ENCODE peak calls at places on chromosomes 16 and 17, in nine cellular contexts. P is ovary, B is IMR-90, S is endodermal cell, R is colonic mucosa, F is lower lobe of right lung, I is aorta, J is pancreas, H is stomach. O is an unnamed sample.

GRCh38 chr17:35577826-35578194 is 561 bp downstream of the PEX12 start:
- DNase-seq in H (no peak), I (no peak), S (no peak), F (no peak), J (no peak), R (peak; percentile 29), B (peak; percentile 18), P (no peak), O (peak; percentile 21)

GRCh38 chr17:59439261-59439660 is 107.8 kb downstream of the YPEL2 start:
- DNase-seq in B (no peak), J (no peak), R (no peak), I (no peak), H (no peak), P (no peak), F (no peak), S (peak; percentile 71), O (peak; percentile 74)

GRCh38 chr17:65086465-65086864 is 29.9 kb upstream of the GNA13 start:
- DNase-seq in I (no peak), R (no peak), F (no peak), P (no peak), S (no peak), B (no peak), H (no peak), J (no peak), O (no peak)

GRCh38 chr16:26830716-26831115 is 236.0 kb upstream of the C16orf82 start:
- DNase-seq in R (no peak), B (no peak), I (no peak), P (no peak), J (no peak), H (no peak), F (no peak), S (no peak), O (no peak)

GRCh38 chr16:86069736-86070298 is 170.9 kb downstream of the IRF8 start:
- DNase-seq in S (no peak), R (no peak), P (no peak), J (no peak), F (no peak), I (no peak), B (no peak), H (no peak), O (peak; percentile 12)

GRCh38 chr17:61495161-61495857 is 43.1 kb downstream of the TBX4 start:
- DNase-seq in R (no peak), J (no peak), H (no peak), I (no peak), F (no peak), S (peak; percentile 66), B (peak; percentile 33), P (no peak), O (no peak)

GRCh38 chr17:77681820-77682219 is 276.7 kb upstream of the TNRC6C start:
- DNase-seq in P (peak; percentile 66), H (peak; percentile 27), B (peak; percentile 1), F (no peak), S (peak; percentile 33), I (no peak), R (peak; percentile 34), J (no peak), O (peak; percentile 82)

GRCh38 chr16:64475627-64476351 is 646.1 kb downstream of the CDH11 start:
- DNase-seq in P (no peak), F (no peak), R (no peak), S (no peak), H (no peak), J (no peak), I (no peak), B (peak; percentile 4), O (no peak)

GRCh38 chr17:50841949-50842354 is 6.6 kb downstream of the WFIKKN2 start:
- DNase-seq in I (peak; percentile 91), J (peak; percentile 85), P (peak; percentile 89), H (peak; percentile 75), B (peak; percentile 58), F (peak; percentile 69), R (peak; percentile 83), S (peak; percentile 98), O (peak; percentile 64)

GRCh38 chr17:51121620-51122472 is 1.2 kb upstream of the SPAG9 start:
- DNase-seq in I (peak; percentile 94), F (peak; percentile 95), J (peak; percentile 83), R (peak; percentile 93), H (peak; percentile 91), S (peak; percentile 92), P (peak; percentile 81), B (peak; percentile 94), O (peak; percentile 94)

GRCh38 chr17:78910885-78911284 is 7.9 kb upstream of the CEP295NL start:
- DNase-seq in B (no peak), P (no peak), R (no peak), F (no peak), S (no peak), J (no peak), H (no peak), I (no peak), O (no peak)

GRCh38 chr16:63467513-63467912 is 1431.3 kb upstream of the CDH8 start:
- DNase-seq in H (no peak), J (no peak), B (no peak), F (no peak), I (no peak), S (no peak), P (no peak), R (no peak), O (no peak)

GRCh38 chr16:68289621-68290329 is 21.0 kb downstream of the SLC7A6OS start:
- DNase-seq in P (no peak), J (no peak), H (no peak), F (no peak), S (peak; percentile 55), R (no peak), I (no peak), B (no peak), O (no peak)

GRCh38 chr16:77385481-77385880 is 49.4 kb downstream of the ADAMTS18 start:
- DNase-seq in J (no peak), B (no peak), H (no peak), R (no peak), I (no peak), S (no peak), P (no peak), F (no peak), O (no peak)

GRCh38 chr17:81127133-81127455 is 38.2 kb upstream of the PVALEF start:
- DNase-seq in I (no peak), R (no peak), H (no peak), B (no peak), S (no peak), F (no peak), J (no peak), P (no peak), O (no peak)

GRCh38 chr17:36213695-36214094 is 2.8 kb downstream of the CCL4L2 start:
- DNase-seq in F (no peak), R (no peak), J (no peak), I (no peak), S (peak; percentile 41), P (no peak), B (no peak), H (no peak), O (no peak)

GRCh38 chr17:33469911-33470310 is 176.8 kb upstream of the ASIC2 start:
- DNase-seq in F (no peak), R (peak; percentile 19), S (no peak), I (no peak), J (no peak), H (no peak), P (no peak), B (peak; percentile 83), O (no peak)

DNA sequence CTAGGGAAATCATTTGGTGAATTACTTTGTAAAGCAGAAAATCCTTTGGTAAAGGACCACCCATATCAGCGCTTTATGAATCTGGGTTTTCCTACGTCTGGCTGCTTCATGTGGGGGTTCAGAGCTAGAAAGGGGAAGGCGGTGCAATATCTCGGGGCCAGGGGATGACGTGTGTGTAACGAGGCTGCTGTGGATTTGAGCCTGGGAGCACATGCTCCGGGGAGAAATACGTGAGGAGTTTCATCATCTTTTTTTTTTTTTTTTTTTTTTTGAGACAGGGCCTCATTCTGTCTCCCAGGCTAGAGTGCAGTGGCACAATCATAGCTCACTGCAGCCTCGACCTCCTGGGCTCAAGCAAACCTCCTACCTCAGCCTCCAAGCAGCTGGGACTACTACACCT is 3.5 kb upstream of the SRL start:
- DNase-seq in F (no peak), B (peak; percentile 39), S (no peak), P (no peak), H (no peak), R (no peak), I (no peak), J (no peak), O (no peak)
- H3K27ac ChIP-seq in F (no peak overlapping the region), B (no peak overlapping the region), S (peak overlapping the region; percentile 72), P (no peak overlapping the region), H (no peak overlapping the region), R (no peak overlapping the region), I (no peak overlapping the region), J (no peak overlapping the region), O (no peak overlapping the region)

DNA sequence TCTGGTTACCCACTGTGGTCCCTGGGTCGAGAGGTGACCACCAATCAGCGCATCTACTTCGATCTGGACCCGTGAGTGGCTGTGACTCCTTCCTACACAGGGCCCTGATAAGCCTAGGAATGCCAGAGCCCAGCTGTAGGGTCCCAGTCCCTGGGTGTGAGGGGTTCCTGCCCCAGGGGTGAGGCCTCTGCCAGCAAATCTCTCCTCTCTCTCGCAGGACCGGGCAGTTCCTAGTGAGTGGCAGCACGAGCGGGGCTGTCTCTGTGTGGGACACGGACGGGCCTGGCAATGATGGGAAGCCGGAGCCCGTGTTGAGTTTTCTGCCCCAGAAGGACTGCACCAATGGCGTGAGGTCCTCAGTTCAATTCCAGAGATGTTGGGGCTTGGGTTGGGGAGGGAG is 2.2 kb upstream of the EFNB3 start:
- DNase-seq in B (no peak), I (no peak), J (no peak), H (no peak), P (no peak), R (no peak), F (no peak), S (no peak), O (no peak)
- H3K4me3 ChIP-seq in B (no peak overlapping the region), I (no peak overlapping the region), J (no peak overlapping the region), H (no peak overlapping the region), P (no peak overlapping the region), R (no peak overlapping the region), F (no peak overlapping the region), S (no peak overlapping the region), O (no peak overlapping the region)

DNA sequence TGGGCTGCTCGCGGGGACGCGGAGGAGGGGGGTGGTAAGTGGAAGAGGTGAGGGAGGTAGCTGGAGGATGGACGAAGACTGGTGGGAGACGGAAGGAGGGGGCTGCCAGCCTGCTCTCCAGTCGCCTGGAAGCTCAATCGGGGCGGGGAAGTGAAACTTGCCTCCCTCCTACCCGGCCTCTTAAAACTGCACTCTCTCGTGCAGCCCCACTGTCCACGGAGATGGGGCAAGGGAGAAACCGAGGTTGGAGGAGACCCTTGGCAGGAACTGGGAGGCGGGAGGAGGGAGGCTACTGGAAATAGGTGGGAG is 1.1 kb downstream of the SOX9 start:
- DNase-seq in I (no peak), P (no peak), B (peak; percentile 58), J (no peak), H (no peak), S (no peak), R (no peak), F (no peak), O (no peak)
- H3K9me3 ChIP-seq in I (no peaks in the 10 kb centered on the region), P (no peaks in the 10 kb centered on the region), B (no peaks in the 10 kb centered on the region), J (no peaks in the 10 kb centered on the region), H (no peaks in the 10 kb centered on the region), S (no peaks in the 10 kb centered on the region), R (no peaks in the 10 kb centered on the region), F (no peaks in the 10 kb centered on the region), O (no peaks in the 10 kb centered on the region)

DNA sequence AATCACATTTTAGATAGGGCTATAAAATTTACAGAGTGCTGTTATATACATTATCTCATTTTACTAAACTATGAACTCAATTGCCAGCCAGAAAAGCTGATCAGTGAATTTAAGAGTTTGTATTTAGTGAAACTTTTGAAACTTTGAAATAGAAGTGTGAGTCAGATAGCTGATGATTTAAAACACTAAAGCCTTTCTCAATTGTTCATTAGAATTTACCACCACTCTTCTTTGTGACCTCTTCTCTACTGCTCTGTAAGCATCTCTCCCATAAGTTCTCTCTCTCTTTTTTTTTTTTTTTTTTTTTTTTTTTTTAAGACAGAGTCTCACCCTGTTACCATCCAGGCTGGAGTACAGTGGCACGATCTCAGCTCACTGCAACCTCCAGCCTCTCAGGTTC is 43.7 kb downstream of the GOSR1 start:
- DNase-seq in I (no peak), B (no peak), P (no peak), J (no peak), R (no peak), S (no peak), H (no peak), F (no peak), O (no peak)
- H3K27ac ChIP-seq in I (no peak overlapping the region), B (no peak overlapping the region), P (no peak overlapping the region), J (no peak overlapping the region), R (no peak overlapping the region), S (no peak overlapping the region), H (no peak overlapping the region), F (no peak overlapping the region), O (no peak overlapping the region)